ENCODE peak calls at places on chromosomes 13 and 19, in seven cellular contexts. Y, U, E, N, S, O and F are unnamed samples.
A peak's percentile ranks its signal among the peaks of the same experiment; 100 is the strongest.

GRCh38 chr13:108266316-108266936 is 3.1 kb upstream of the TNFSF13B start:
- DNase-seq in Y (no peak), N (no peak), S (no peak), O (no peak), U (no peak), E (no peak), F (no peak)

GRCh38 chr13:98335721-98336120 is 158.7 kb upstream of the RNF113B start:
- DNase-seq in N (no peak), O (no peak), E (no peak), U (no peak), Y (no peak), S (no peak), F (peak; percentile 62)

GRCh38 chr13:32415019-32415418 is 12.9 kb downstream of the N4BP2L1 start:
- DNase-seq in E (peak; percentile 12), N (no peak), S (peak; percentile 82), Y (peak; percentile 8), O (no peak), U (peak; percentile 61), F (peak; percentile 62)

GRCh38 chr19:21440321-21440720 is 43.4 kb downstream of the ZNF493 start:
- DNase-seq in E (no peak), N (no peak), Y (no peak), O (no peak), S (no peak), U (no peak), F (no peak)

GRCh38 chr13:44651724-44652123 is 75.6 kb upstream of the TSC22D1 start:
- DNase-seq in S (no peak), E (no peak), Y (no peak), N (no peak), O (no peak), U (no peak), F (no peak)

GRCh38 chr13:110471833-110472162 is 89.7 kb downstream of the RAB20 start:
- DNase-seq in O (no peak), S (no peak), N (peak; percentile 85), E (no peak), Y (no peak), U (no peak), F (peak; percentile 27)

GRCh38 chr13:104198811-104199210 is 1132.6 kb upstream of the SLC10A2 start:
- DNase-seq in S (no peak), U (no peak), E (no peak), Y (no peak), N (no peak), O (peak; percentile 11), F (no peak)

GRCh38 chr19:1236566-1236965 is 1.2 kb downstream of the CBARP start:
- DNase-seq in N (no peak), O (no peak), Y (no peak), U (peak; percentile 90), S (no peak), E (no peak), F (no peak)

GRCh38 chr13:99436686-99437416 is 64.4 kb upstream of the TM9SF2 start:
- DNase-seq in E (peak; percentile 94), Y (peak; percentile 83), S (peak; percentile 92), N (peak; percentile 91), U (peak; percentile 89), O (peak; percentile 66), F (peak; percentile 83)

GRCh38 chr13:113002206-113002821 is 33.3 kb downstream of the MCF2L start:
- DNase-seq in S (peak; percentile 69), E (no peak), O (no peak), N (no peak), Y (no peak), U (peak; percentile 96), F (peak; percentile 71)

GRCh38 chr19:8659905-8660304 is 29.5 kb downstream of the NFILZ start:
- DNase-seq in E (no peak), S (no peak), N (no peak), Y (no peak), U (no peak), O (no peak), F (no peak)

GRCh38 chr13:98406971-98407370 is 169.9 kb downstream of the STK24 start:
- DNase-seq in N (no peak), S (no peak), O (no peak), U (no peak), Y (no peak), E (no peak), F (no peak)

GRCh38 chr19:18789883-18790565 is 1.1 kb downstream of the COMP start:
- DNase-seq in U (peak; percentile 97), N (no peak), S (peak; percentile 84), E (peak; percentile 57), Y (no peak), O (no peak), F (peak; percentile 58)

GRCh38 chr13:102598061-102598460 is 1.3 kb downstream of the TPP2 start:
- DNase-seq in O (no peak), Y (no peak), S (no peak), E (peak; percentile 20), U (peak; percentile 17), N (no peak), F (peak; percentile 30)

GRCh38 chr19:12937243-12938053 is 961 bp upstream of the CALR start:
- DNase-seq in S (peak; percentile 91), O (no peak), Y (no peak), E (no peak), N (peak; percentile 86), U (peak; percentile 85), F (peak; percentile 90)

GRCh38 chr13:33233547-33233946 is 52.0 kb downstream of the STARD13 start:
- DNase-seq in S (no peak), E (no peak), N (no peak), Y (no peak), O (no peak), U (no peak), F (no peak)

GRCh38 chr13:41785402-41786142 is 175.3 kb downstream of the VWA8 start:
- DNase-seq in S (no peak), E (no peak), O (no peak), N (no peak), U (no peak), Y (no peak), F (no peak)

GRCh38 chr19:43444531-43445340 is 20.7 kb downstream of the LYPD3 start:
- DNase-seq in U (no peak), N (no peak), E (no peak), Y (no peak), S (no peak), O (no peak), F (no peak)

GRCh38 chr13:28659611-28659970 is 661 bp downstream of the POMP start:
- DNase-seq in N (no peak), U (no peak), E (peak; percentile 76), O (peak; percentile 29), Y (peak; percentile 75), S (no peak), F (no peak)

DNA sequence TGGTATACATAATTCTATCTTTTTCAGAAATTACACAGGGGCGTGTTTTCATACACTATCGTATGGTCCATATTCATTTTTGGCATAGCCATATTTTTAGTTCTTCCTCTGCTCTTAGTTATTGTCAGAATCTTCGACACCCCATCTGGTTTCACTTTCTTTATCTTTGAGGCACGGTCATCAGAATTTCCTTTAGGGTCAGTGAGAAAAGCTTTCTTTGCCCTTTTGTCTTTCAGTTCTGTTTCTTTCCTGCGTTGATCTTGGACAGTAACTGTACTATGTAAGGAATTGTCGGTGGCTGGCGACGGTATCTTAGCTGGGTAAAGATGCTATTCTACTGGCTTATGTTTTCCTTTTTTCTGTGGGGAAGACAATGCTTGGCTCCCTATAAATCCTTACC is 10.6 kb upstream of the KIR2DL4 start:
- DNase-seq in S (no peak), N (no peak), U (no peak), E (no peak), O (no peak), Y (no peak), F (no peak)
- H3K4me3 ChIP-seq in S (no peak overlapping the region), N (no peak overlapping the region), U (no peak overlapping the region), E (peak overlapping the region; percentile 67), O (no peak overlapping the region), Y (no peak overlapping the region), F (no peak overlapping the region)

DNA sequence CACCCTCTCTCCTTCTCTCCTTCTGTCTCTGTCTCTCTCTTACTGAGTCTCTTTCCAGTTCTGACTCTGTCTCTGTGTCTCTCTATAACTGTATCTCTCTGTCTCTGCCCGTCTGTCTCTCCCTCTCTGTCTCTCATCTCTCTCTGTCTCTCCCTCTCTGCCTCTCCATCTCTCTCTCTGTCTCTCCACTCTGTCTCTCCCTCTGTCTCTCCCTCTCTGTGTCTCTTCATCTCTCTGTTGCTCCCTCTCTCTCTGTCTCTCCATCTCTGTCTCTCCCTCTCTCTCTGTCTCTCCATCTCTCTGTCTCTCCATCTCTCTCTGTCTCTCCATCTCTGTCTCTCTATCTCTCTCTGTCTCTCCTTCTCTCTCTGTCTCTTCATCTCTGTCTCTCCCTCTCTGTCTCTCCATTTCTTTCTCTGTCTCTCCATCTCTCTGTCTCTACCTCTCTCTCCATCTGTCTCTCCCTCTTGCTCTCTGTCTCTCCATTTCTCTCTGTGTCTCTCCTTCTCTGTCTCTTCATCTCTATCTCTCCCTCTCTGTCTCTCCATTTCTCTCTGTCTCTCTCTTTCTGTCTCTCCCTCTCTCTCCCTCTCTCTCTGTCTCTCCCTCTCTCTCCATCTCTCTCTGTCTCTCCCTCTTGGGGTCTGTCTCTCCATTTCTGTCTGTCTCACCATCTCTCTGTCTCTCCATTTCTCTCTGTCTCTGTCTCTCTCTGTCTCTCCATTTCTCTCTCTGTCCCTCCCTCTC is 3.3 kb upstream of the MEIS3 start:
- DNase-seq in S (no peak), U (no peak), Y (no peak), O (no peak), N (no peak), E (no peak), F (no peak)
- H3K4me3 ChIP-seq in S (peak overlapping the region; percentile 91), U (peak overlapping the region; percentile 4), Y (no peak overlapping the region), O (no peak overlapping the region), N (no peak overlapping the region), E (no peak overlapping the region), F (no peak overlapping the region)

GRCh38 chr13:46665630-46666482 is 112.9 kb downstream of the LRCH1 start:
- DNase-seq in Y (no peak), O (no peak), U (no peak), N (no peak), E (peak; percentile 58), S (no peak), F (peak; percentile 46)

GRCh38 chr13:46667687-46668281 is 114.8 kb downstream of the LRCH1 start:
- DNase-seq in O (no peak), E (no peak), N (no peak), U (no peak), Y (peak; percentile 48), S (no peak), F (no peak)

GRCh38 chr13:46668906-46669525 is 116.0 kb downstream of the LRCH1 start:
- DNase-seq in U (no peak), Y (no peak), S (no peak), O (no peak), N (no peak), E (no peak), F (no peak)

GRCh38 chr13:46666727-46667456 is 113.9 kb downstream of the LRCH1 start:
- DNase-seq in O (no peak), U (peak; percentile 73), Y (no peak), S (peak; percentile 87), N (peak; percentile 63), E (no peak), F (peak; percentile 91)

DNA sequence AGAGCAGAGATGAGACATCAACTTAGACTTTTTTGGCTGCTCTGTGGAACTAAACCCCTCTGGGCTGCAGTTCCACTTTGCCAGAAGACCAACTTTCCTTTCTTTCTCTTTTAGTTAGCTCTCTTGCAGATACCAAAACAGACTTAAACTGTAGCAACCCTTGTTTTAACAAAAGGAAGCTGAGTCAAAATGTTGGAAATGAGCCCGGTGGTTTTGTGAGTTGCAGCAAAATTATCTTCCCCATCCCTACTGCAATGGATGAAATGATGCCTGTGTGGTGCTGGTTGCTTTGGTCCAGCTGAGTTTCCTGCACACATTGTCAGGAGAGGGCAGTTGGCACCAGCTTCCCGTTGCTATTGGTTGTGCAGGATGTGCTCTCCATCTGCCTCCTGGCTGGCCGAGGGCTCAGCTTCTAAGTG is 115.3 kb downstream of the LRCH1 start:
- DNase-seq in N (peak; percentile 68), E (peak; percentile 82), U (no peak), Y (peak; percentile 96), S (no peak), O (peak; percentile 91), F (no peak)
- H3K4me3 ChIP-seq in N (no peak overlapping the region), E (peak overlapping the region; percentile 75), U (no peak overlapping the region), Y (peak overlapping the region; percentile 59), S (no peak overlapping the region), O (peak overlapping the region; percentile 0), F (no peak overlapping the region)

GRCh38 chr19:41957161-41957837 is 1.8 kb downstream of the RABAC1 start:
- DNase-seq in E (no peak), U (peak; percentile 39), Y (no peak), N (no peak), O (no peak), S (no peak), F (no peak)
- H3K4me3 ChIP-seq in E (peak overlapping the region; percentile 96), U (no peak overlapping the region), Y (no peak overlapping the region), N (no peak overlapping the region), O (no peak overlapping the region), S (no peak overlapping the region), F (no peak overlapping the region)